ENCODE peak calls at places on chromosomes 11 and 22, in ten cellular contexts. N, Z, P, K, L, M, V, H, E and G are unnamed samples.

GRCh38 chr11:14117632-14118031 is 155.1 kb downstream of the SPON1 start:
- DNase-seq in M (no peak), H (no peak), E (no peak), L (no peak), P (no peak), N (no peak), V (no peak), K (no peak), Z (no peak), G (no peak)

GRCh38 chr22:26479043-26479791 is 4.4 kb downstream of the HPS4 start:
- DNase-seq in H (no peak), P (no peak), M (no peak), E (no peak), L (no peak), K (no peak), Z (no peak), V (no peak), N (no peak), G (no peak)

GRCh38 chr11:10930224-10930960 is 72.5 kb upstream of the ZBED5 start:
- DNase-seq in M (no peak), L (peak), P (no peak), H (no peak), Z (no peak), V (no peak), N (no peak), K (no peak), E (no peak), G (no peak)

GRCh38 chr11:117919326-117920275 is 9.6 kb downstream of the TMPRSS13 start:
- DNase-seq in K (no peak), Z (no peak), M (no peak), V (no peak), E (no peak), P (no peak), L (peak), N (no peak), H (no peak), G (no peak)

GRCh38 chr11:12827929-12828812 is 153.9 kb downstream of the TEAD1 start:
- DNase-seq in V (no peak), H (peak), L (no peak), N (peak), M (peak), E (peak), P (peak), Z (no peak), K (no peak), G (no peak)

GRCh38 chr22:24806663-24807001 is 621 bp downstream of the SGSM1 start:
- DNase-seq in P (no peak), N (no peak), M (no peak), V (no peak), Z (no peak), E (no peak), L (no peak), K (no peak), H (no peak), G (no peak)

GRCh38 chr11:107545101-107545514 is 20.4 kb downstream of the ALKBH8 start:
- DNase-seq in K (no peak), N (no peak), H (peak), L (no peak), P (no peak), M (no peak), Z (no peak), V (no peak), E (no peak), G (no peak)

GRCh38 chr22:40376149-40376548 is 5.8 kb downstream of the SGSM3 start:
- DNase-seq in L (no peak), Z (no peak), M (no peak), E (no peak), N (no peak), H (no peak), K (no peak), P (no peak), V (no peak), G (no peak)

GRCh38 chr11:105108247-105108646 is 31.3 kb downstream of the CARD18 start:
- DNase-seq in H (no peak), N (no peak), M (no peak), P (no peak), V (no peak), K (no peak), Z (no peak), L (no peak), E (no peak), G (no peak)

GRCh38 chr11:16989554-16989953 is 24.7 kb downstream of the PLEKHA7 start:
- DNase-seq in M (no peak), N (no peak), E (no peak), Z (no peak), K (no peak), V (no peak), P (no peak), L (no peak), H (no peak), G (no peak)

GRCh38 chr22:23722724-23723123 is 28.2 kb downstream of the ZNF70 start:
- DNase-seq in M (no peak), L (no peak), E (no peak), H (no peak), Z (no peak), K (no peak), N (no peak), P (no peak), V (no peak), G (no peak)

GRCh38 chr11:66115638-66116410 is 45.8 kb downstream of the PACS1 start:
- DNase-seq in N (no peak), L (no peak), P (no peak), H (no peak), M (no peak), Z (no peak), V (peak), K (no peak), E (no peak), G (peak)

GRCh38 chr22:28711820-28712777 is 29.5 kb downstream of the CHEK2 start:
- DNase-seq in H (peak), E (peak), M (no peak), Z (no peak), V (no peak), P (peak), K (no peak), N (peak), L (no peak), G (no peak)

GRCh38 chr22:34971456-34971855 is 94.5 kb upstream of the ISX start:
- DNase-seq in H (no peak), P (no peak), Z (no peak), V (no peak), K (no peak), M (no peak), E (no peak), N (no peak), L (no peak), G (no peak)

GRCh38 chr22:39498802-39499201 is 3.3 kb upstream of the MIEF1 start:
- DNase-seq in M (no peak), K (no peak), N (no peak), Z (no peak), P (no peak), V (no peak), H (no peak), E (no peak), L (no peak), G (no peak)

GRCh38 chr22:44697423-44698179 is 4.4 kb upstream of the PRR5 start:
- DNase-seq in L (peak), K (peak), H (peak), N (peak), E (no peak), V (peak), M (no peak), Z (peak), P (peak), G (peak)

GRCh38 chr11:64291746-64292457 is 800 bp downstream of the KCNK4 start:
- DNase-seq in K (no peak), P (no peak), L (no peak), H (no peak), N (no peak), V (peak), E (no peak), M (no peak), Z (no peak), G (no peak)

GRCh38 chr11:119741369-119742262 is 12.6 kb upstream of the NECTIN1 start:
- DNase-seq in K (peak), N (peak), M (no peak), Z (peak), E (no peak), L (peak), P (no peak), H (no peak), V (peak), G (peak)

GRCh38 chr11:36452987-36453386 is 57.1 kb downstream of the TRAF6 start:
- DNase-seq in K (no peak), P (no peak), E (no peak), M (no peak), Z (no peak), V (no peak), H (no peak), N (no peak), L (no peak), G (no peak)

GRCh38 chr11:102360681-102361080 is 13.7 kb downstream of the BIRC2 start:
- DNase-seq in K (no peak), E (no peak), P (no peak), H (no peak), Z (no peak), V (peak), N (no peak), L (no peak), M (no peak), G (peak)

GRCh38 chr11:44133335-44133946 is 38.0 kb downstream of the EXT2 start:
- DNase-seq in K (no peak), L (no peak), V (no peak), E (no peak), H (peak), Z (no peak), P (peak), M (no peak), N (peak), G (no peak)

GRCh38 chr11:119625206-119625988 is 103.6 kb downstream of the NECTIN1 start:
- DNase-seq in P (no peak), E (no peak), N (no peak), M (no peak), Z (no peak), V (no peak), K (no peak), H (no peak), L (no peak), G (no peak)

GRCh38 chr11:74427377-74427776 is 29.1 kb upstream of the PGM2L1 start:
- DNase-seq in K (no peak), N (no peak), P (no peak), Z (no peak), M (no peak), H (no peak), V (no peak), E (no peak), L (no peak), G (no peak)

GRCh38 chr11:35321532-35322320 is 97.6 kb downstream of the SLC1A2 start:
- DNase-seq in M (no peak), K (no peak), L (no peak), Z (no peak), V (no peak), H (peak), E (peak), P (peak), N (no peak), G (no peak)

GRCh38 chr11:120698918-120699317 is 187.4 kb downstream of the GRIK4 start:
- DNase-seq in Z (no peak), E (no peak), L (no peak), H (no peak), K (no peak), N (no peak), M (no peak), V (no peak), P (no peak), G (no peak)